ENCODE peak calls at places on chromosome 9, in six cellular contexts. One of them, this sample, is unnamed.
A peak's percentile ranks its signal among the peaks of the same experiment; 100 is the strongest.

GRCh38 chr9:78073722-78074121 is 42.1 kb upstream of the GNAQ start:
- DNase-seq in DMS53: no peak
- DNase-seq in GM04504: no peak
- DNase-seq in foreskin fibroblast: no peak
- DNase-seq in aorta: no peak
- DNase-seq in HCEC 1CT: no peak
- DNase-seq in this sample: no peak

GRCh38 chr9:133779081-133779480 is 40.9 kb upstream of the SARDH start:
- DNase-seq in foreskin fibroblast: no peak
- DNase-seq in GM04504: no peak
- DNase-seq in HCEC 1CT: no peak
- DNase-seq in aorta: peak; percentile 30
- DNase-seq in DMS53: no peak
- DNase-seq in this sample: no peak

GRCh38 chr9:123359106-123359505 is 3.1 kb downstream of the CRB2 start:
- DNase-seq in foreskin fibroblast: no peak
- DNase-seq in GM04504: no peak
- DNase-seq in HCEC 1CT: no peak
- DNase-seq in aorta: no peak
- DNase-seq in DMS53: peak; percentile 58
- DNase-seq in this sample: no peak

GRCh38 chr9:125970340-125970739 is 223.2 kb downstream of the PBX3 start:
- DNase-seq in GM04504: no peak
- DNase-seq in DMS53: no peak
- DNase-seq in HCEC 1CT: no peak
- DNase-seq in foreskin fibroblast: no peak
- DNase-seq in aorta: no peak
- DNase-seq in this sample: no peak

GRCh38 chr9:133425049-133425632 is 3.0 kb downstream of the ADAMTS13 start:
- DNase-seq in DMS53: no peak
- DNase-seq in HCEC 1CT: no peak
- DNase-seq in aorta: no peak
- DNase-seq in foreskin fibroblast: no peak
- DNase-seq in GM04504: no peak
- DNase-seq in this sample: no peak

GRCh38 chr9:68522126-68522525 is 18.6 kb downstream of the TMEM252 start:
- DNase-seq in HCEC 1CT: no peak
- DNase-seq in DMS53: no peak
- DNase-seq in GM04504: no peak
- DNase-seq in aorta: no peak
- DNase-seq in foreskin fibroblast: no peak
- DNase-seq in this sample: no peak

GRCh38 chr9:85884236-85884635 is 56.7 kb upstream of the NAA35 start:
- DNase-seq in foreskin fibroblast: no peak
- DNase-seq in HCEC 1CT: no peak
- DNase-seq in aorta: no peak
- DNase-seq in DMS53: no peak
- DNase-seq in GM04504: no peak
- DNase-seq in this sample: no peak

GRCh38 chr9:92749071-92749933 is 15.3 kb downstream of the BICD2 start:
- DNase-seq in HCEC 1CT: no peak
- DNase-seq in DMS53: no peak
- DNase-seq in foreskin fibroblast: no peak
- DNase-seq in GM04504: no peak
- DNase-seq in aorta: peak; percentile 46
- DNase-seq in this sample: peak; percentile 90

GRCh38 chr9:131577005-131578000 is 32.0 kb downstream of the PRRT1B start:
- DNase-seq in DMS53: no peak
- DNase-seq in foreskin fibroblast: no peak
- DNase-seq in aorta: peak; percentile 33
- DNase-seq in HCEC 1CT: no peak
- DNase-seq in GM04504: no peak
- DNase-seq in this sample: no peak

GRCh38 chr9:93860694-93861658 is 94.2 kb downstream of the BARX1 start:
- DNase-seq in foreskin fibroblast: peak; percentile 2
- DNase-seq in GM04504: no peak
- DNase-seq in aorta: no peak
- DNase-seq in HCEC 1CT: no peak
- DNase-seq in DMS53: no peak
- DNase-seq in this sample: peak; percentile 33

GRCh38 chr9:125700791-125701190 is 6.2 kb downstream of the MAPKAP1 start:
- DNase-seq in foreskin fibroblast: peak; percentile 57
- DNase-seq in HCEC 1CT: no peak
- DNase-seq in GM04504: no peak
- DNase-seq in aorta: no peak
- DNase-seq in DMS53: no peak
- DNase-seq in this sample: no peak

GRCh38 chr9:20775683-20776082 is 91.6 kb downstream of the FOCAD start:
- DNase-seq in DMS53: no peak
- DNase-seq in aorta: no peak
- DNase-seq in foreskin fibroblast: no peak
- DNase-seq in HCEC 1CT: no peak
- DNase-seq in GM04504: no peak
- DNase-seq in this sample: no peak

GRCh38 chr9:128787583-128788156 is 617 bp downstream of the TBC1D13 start:
- DNase-seq in GM04504: no peak
- DNase-seq in aorta: no peak
- DNase-seq in HCEC 1CT: no peak
- DNase-seq in foreskin fibroblast: peak; percentile 45
- DNase-seq in DMS53: peak; percentile 41
- DNase-seq in this sample: no peak

GRCh38 chr9:130666393-130667116 is 2.2 kb downstream of the PRDM12 start:
- DNase-seq in GM04504: no peak
- DNase-seq in DMS53: peak; percentile 32
- DNase-seq in aorta: no peak
- DNase-seq in foreskin fibroblast: no peak
- DNase-seq in HCEC 1CT: no peak
- DNase-seq in this sample: peak; percentile 36

GRCh38 chr9:2859776-2860379 is 16.0 kb upstream of the PUM3 start:
- DNase-seq in DMS53: peak; percentile 62
- DNase-seq in aorta: peak; percentile 68
- DNase-seq in HCEC 1CT: peak; percentile 52
- DNase-seq in foreskin fibroblast: peak; percentile 81
- DNase-seq in GM04504: no peak
- DNase-seq in this sample: peak; percentile 72

GRCh38 chr9:101359679-101360078 is 25.1 kb downstream of the BAAT start:
- DNase-seq in foreskin fibroblast: no peak
- DNase-seq in GM04504: no peak
- DNase-seq in HCEC 1CT: no peak
- DNase-seq in aorta: no peak
- DNase-seq in DMS53: no peak
- DNase-seq in this sample: no peak

GRCh38 chr9:78122631-78123030 is 91.0 kb upstream of the GNAQ start:
- DNase-seq in GM04504: no peak
- DNase-seq in DMS53: peak; percentile 7
- DNase-seq in HCEC 1CT: peak; percentile 74
- DNase-seq in foreskin fibroblast: peak; percentile 20
- DNase-seq in aorta: no peak
- DNase-seq in this sample: no peak

GRCh38 chr9:123267481-123268239 is 726 bp downstream of the STRBP start:
- DNase-seq in foreskin fibroblast: no peak
- DNase-seq in HCEC 1CT: no peak
- DNase-seq in GM04504: no peak
- DNase-seq in DMS53: peak; percentile 39
- DNase-seq in aorta: peak; percentile 49
- DNase-seq in this sample: peak; percentile 54

GRCh38 chr9:108103294-108103693 is 613.7 kb upstream of the KLF4 start:
- DNase-seq in aorta: no peak
- DNase-seq in GM04504: no peak
- DNase-seq in foreskin fibroblast: peak; percentile 33
- DNase-seq in HCEC 1CT: no peak
- DNase-seq in DMS53: no peak
- DNase-seq in this sample: no peak

GRCh38 chr9:19201899-19202891 is 28.3 kb upstream of the DENND4C start:
- DNase-seq in DMS53: no peak
- DNase-seq in HCEC 1CT: no peak
- DNase-seq in aorta: no peak
- DNase-seq in foreskin fibroblast: no peak
- DNase-seq in GM04504: no peak
- DNase-seq in this sample: no peak

GRCh38 chr9:83633260-83633659 is 10.3 kb downstream of the IDNK start:
- DNase-seq in HCEC 1CT: no peak
- DNase-seq in aorta: no peak
- DNase-seq in DMS53: no peak
- DNase-seq in foreskin fibroblast: no peak
- DNase-seq in GM04504: no peak
- DNase-seq in this sample: no peak

GRCh38 chr9:127721391-127721821 is 5.5 kb downstream of the TTC16 start:
- DNase-seq in DMS53: no peak
- DNase-seq in HCEC 1CT: no peak
- DNase-seq in GM04504: no peak
- DNase-seq in foreskin fibroblast: no peak
- DNase-seq in aorta: no peak
- DNase-seq in this sample: peak; percentile 34

GRCh38 chr9:38182321-38182720 is 113.3 kb upstream of the SHB start:
- DNase-seq in DMS53: peak; percentile 74
- DNase-seq in HCEC 1CT: no peak
- DNase-seq in foreskin fibroblast: no peak
- DNase-seq in aorta: no peak
- DNase-seq in GM04504: no peak
- DNase-seq in this sample: no peak

GRCh38 chr9:126681336-126681735 is 67.6 kb downstream of the LMX1B start:
- DNase-seq in GM04504: no peak
- DNase-seq in aorta: no peak
- DNase-seq in DMS53: no peak
- DNase-seq in foreskin fibroblast: no peak
- DNase-seq in HCEC 1CT: no peak
- DNase-seq in this sample: no peak

GRCh38 chr9:88641471-88642240 is 106.7 kb downstream of the NXNL2 start:
- DNase-seq in GM04504: no peak
- DNase-seq in aorta: no peak
- DNase-seq in foreskin fibroblast: peak; percentile 44
- DNase-seq in DMS53: no peak
- DNase-seq in HCEC 1CT: peak; percentile 23
- DNase-seq in this sample: no peak

GRCh38 chr9:33225319-33226152 is 14.4 kb upstream of the SPINK4 start:
- DNase-seq in GM04504: peak; percentile 46
- DNase-seq in HCEC 1CT: peak; percentile 80
- DNase-seq in foreskin fibroblast: peak; percentile 86
- DNase-seq in DMS53: peak; percentile 82
- DNase-seq in aorta: no peak
- DNase-seq in this sample: no peak

GRCh38 chr9:131001990-131002389 is 7.0 kb upstream of the LAMC3 start:
- DNase-seq in HCEC 1CT: no peak
- DNase-seq in aorta: no peak
- DNase-seq in foreskin fibroblast: no peak
- DNase-seq in DMS53: no peak
- DNase-seq in GM04504: no peak
- DNase-seq in this sample: no peak

GRCh38 chr9:114423181-114423580 is 35.4 kb upstream of the AKNA start:
- DNase-seq in foreskin fibroblast: no peak
- DNase-seq in DMS53: no peak
- DNase-seq in HCEC 1CT: no peak
- DNase-seq in aorta: no peak
- DNase-seq in GM04504: no peak
- DNase-seq in this sample: no peak